ENCODE peak calls at places on chromosomes 4 and X, in nine cellular contexts. I, F, B, H, Z, K, L, E and C are unnamed samples.

GRCh38 chr4:40185830-40186664 is 10.8 kb upstream of the RHOH start:
- DNase-seq in I (no peak), F (no peak), B (peak), H (no peak), Z (peak), K (no peak), L (peak), E (no peak), C (peak)

GRCh38 chrX:150873616-150874015 is 24.9 kb downstream of the CD99L2 start:
- DNase-seq in I (no peak), F (no peak), B (no peak), H (peak), Z (peak), K (peak), L (no peak), E (no peak), C (no peak)

GRCh38 chr4:8738471-8738931 is 133.1 kb downstream of the HMX1 start:
- DNase-seq in I (peak), F (peak), B (no peak), H (no peak), Z (no peak), K (no peak), L (no peak), E (no peak), C (no peak)

GRCh38 chrX:19658030-19658429 is 142.7 kb upstream of the MAP3K15 start:
- DNase-seq in I (no peak), F (no peak), B (peak), H (no peak), Z (no peak), K (no peak), L (no peak), E (no peak), C (no peak)

GRCh38 chr4:6333301-6334202 is 63.9 kb downstream of the WFS1 start:
- DNase-seq in I (no peak), F (no peak), B (no peak), H (no peak), Z (peak), K (peak), L (peak), E (no peak), C (peak)

GRCh38 chr4:67393699-67394281 is 151.5 kb downstream of the CENPC start:
- DNase-seq in I (no peak), F (no peak), B (peak), H (no peak), Z (peak), K (peak), L (peak), E (peak), C (peak)

GRCh38 chr4:75561789-75562188 is 5.9 kb downstream of the ODAPH start:
- DNase-seq in I (no peak), F (no peak), B (no peak), H (no peak), Z (no peak), K (peak), L (no peak), E (no peak), C (no peak)

GRCh38 chr4:123974419-123975105 is 578.0 kb downstream of the SPRY1 start:
- DNase-seq in I (no peak), F (no peak), B (no peak), H (no peak), Z (peak), K (no peak), L (no peak), E (no peak), C (no peak)

GRCh38 chr4:185587444-185588161 is 52.3 kb upstream of the PDLIM3 start:
- DNase-seq in I (no peak), F (no peak), B (no peak), H (no peak), Z (no peak), K (peak), L (peak), E (no peak), C (peak)

GRCh38 chr4:27929141-27929540 is 1068.5 kb downstream of the STIM2 start:
- DNase-seq in I (no peak), F (no peak), B (no peak), H (no peak), Z (no peak), K (no peak), L (no peak), E (no peak), C (no peak)

GRCh38 chr4:17013382-17014006 is 115.0 kb upstream of the LDB2 start:
- DNase-seq in I (no peak), F (no peak), B (peak), H (no peak), Z (peak), K (peak), L (no peak), E (no peak), C (no peak)

GRCh38 chrX:74242050-74242449 is 61.9 kb upstream of the ZCCHC13 start:
- DNase-seq in I (no peak), F (no peak), B (peak), H (no peak), Z (peak), K (peak), L (no peak), E (no peak), C (no peak)

GRCh38 chrX:78753571-78753970 is 6.1 kb downstream of the LPAR4 start:
- DNase-seq in I (no peak), F (no peak), B (no peak), H (no peak), Z (no peak), K (no peak), L (no peak), E (no peak), C (no peak)

GRCh38 chr4:121050251-121050650 is 22.1 kb downstream of the NDNF start:
- DNase-seq in I (no peak), F (no peak), B (no peak), H (no peak), Z (peak), K (peak), L (peak), E (no peak), C (no peak)

GRCh38 chr4:114312349-114312748 is 286.3 kb upstream of the UGT8 start:
- DNase-seq in I (no peak), F (no peak), B (no peak), H (no peak), Z (no peak), K (no peak), L (no peak), E (no peak), C (no peak)

GRCh38 chrX:44946771-44947170 is 73.8 kb downstream of the KDM6A start:
- DNase-seq in I (no peak), F (no peak), B (no peak), H (no peak), Z (peak), K (peak), L (no peak), E (no peak), C (no peak)

GRCh38 chr4:122775987-122776836 is 43.7 kb downstream of the BBS12 start:
- DNase-seq in I (no peak), F (no peak), B (no peak), H (no peak), Z (no peak), K (no peak), L (no peak), E (no peak), C (no peak)

GRCh38 chr4:99059550-99059949 is 29.0 kb downstream of the ADH5 start:
- DNase-seq in I (no peak), F (no peak), B (no peak), H (no peak), Z (no peak), K (no peak), L (no peak), E (no peak), C (no peak)

GRCh38 chrX:119417842-119418241 is 18.7 kb downstream of the SLC25A43 start:
- DNase-seq in I (no peak), F (no peak), B (peak), H (no peak), Z (no peak), K (peak), L (peak), E (no peak), C (no peak)

GRCh38 chr4:158636619-158637018 is 35.1 kb downstream of the C4orf46 start:
- DNase-seq in I (no peak), F (no peak), B (no peak), H (no peak), Z (no peak), K (no peak), L (no peak), E (no peak), C (no peak)

GRCh38 chrX:120697053-120697452 is 67.2 kb upstream of the C1GALT1C1 start:
- DNase-seq in I (no peak), F (no peak), B (no peak), H (no peak), Z (no peak), K (no peak), L (peak), E (no peak), C (peak)

GRCh38 chr4:3335982-3336381 is 43.2 kb downstream of the RGS12 start:
- DNase-seq in I (no peak), F (no peak), B (no peak), H (no peak), Z (no peak), K (no peak), L (no peak), E (no peak), C (no peak)

GRCh38 chr4:25085621-25086020 is 54.9 kb upstream of the LGI2 start:
- DNase-seq in I (no peak), F (no peak), B (no peak), H (peak), Z (no peak), K (no peak), L (no peak), E (no peak), C (no peak)

GRCh38 chrX:114584434-114584943 is 603 bp downstream of the HTR2C start:
- DNase-seq in I (no peak), F (no peak), B (no peak), H (no peak), Z (no peak), K (no peak), L (no peak), E (no peak), C (no peak)

GRCh38 chr4:81366786-81367185 is 104.9 kb downstream of the RASGEF1B start:
- DNase-seq in I (no peak), F (no peak), B (no peak), H (no peak), Z (peak), K (no peak), L (no peak), E (no peak), C (no peak)

GRCh38 chr4:81375745-81376144 is 96.0 kb downstream of the RASGEF1B start:
- DNase-seq in I (no peak), F (no peak), B (no peak), H (no peak), Z (no peak), K (no peak), L (peak), E (no peak), C (no peak)

DNA sequence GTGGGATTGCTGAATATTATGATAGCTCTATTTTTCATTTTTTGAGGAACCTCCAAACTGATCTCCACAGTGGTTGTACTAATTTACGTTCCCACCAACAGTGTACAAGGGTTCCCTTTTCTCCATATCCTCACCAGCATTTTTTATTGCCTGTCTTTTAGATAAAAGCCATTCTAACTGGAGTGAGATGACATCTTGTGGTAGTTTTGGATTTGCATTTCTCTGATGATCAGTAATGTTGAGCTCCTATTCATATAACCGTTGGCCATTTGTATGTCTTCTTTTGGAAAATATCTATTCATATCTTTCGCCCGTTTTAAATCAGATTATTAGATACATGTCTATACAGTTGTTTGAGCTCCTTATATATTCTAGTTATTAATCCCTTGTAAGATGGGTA is 101.8 kb downstream of the RASGEF1B start:
- DNase-seq in I (no peak), F (no peak), B (no peak), H (no peak), Z (no peak), K (peak), L (no peak), E (no peak), C (no peak)
- TF ChIP-seq CTCF in I (no peak), F (no peak), B (no peak), H (no peak), Z (no peak), K (no peak), L (peak), E (peak), C (no peak)

GRCh38 chr4:147843162-147843561 is 111.3 kb downstream of the ARHGAP10 start:
- DNase-seq in I (no peak), F (no peak), B (no peak), H (no peak), Z (no peak), K (no peak), L (peak), E (no peak), C (peak)
- TF ChIP-seq CTCF in I (no peak), F (no peak), B (peak), H (peak), Z (no peak), K (peak), L (peak), E (no peak), C (peak)

DNA sequence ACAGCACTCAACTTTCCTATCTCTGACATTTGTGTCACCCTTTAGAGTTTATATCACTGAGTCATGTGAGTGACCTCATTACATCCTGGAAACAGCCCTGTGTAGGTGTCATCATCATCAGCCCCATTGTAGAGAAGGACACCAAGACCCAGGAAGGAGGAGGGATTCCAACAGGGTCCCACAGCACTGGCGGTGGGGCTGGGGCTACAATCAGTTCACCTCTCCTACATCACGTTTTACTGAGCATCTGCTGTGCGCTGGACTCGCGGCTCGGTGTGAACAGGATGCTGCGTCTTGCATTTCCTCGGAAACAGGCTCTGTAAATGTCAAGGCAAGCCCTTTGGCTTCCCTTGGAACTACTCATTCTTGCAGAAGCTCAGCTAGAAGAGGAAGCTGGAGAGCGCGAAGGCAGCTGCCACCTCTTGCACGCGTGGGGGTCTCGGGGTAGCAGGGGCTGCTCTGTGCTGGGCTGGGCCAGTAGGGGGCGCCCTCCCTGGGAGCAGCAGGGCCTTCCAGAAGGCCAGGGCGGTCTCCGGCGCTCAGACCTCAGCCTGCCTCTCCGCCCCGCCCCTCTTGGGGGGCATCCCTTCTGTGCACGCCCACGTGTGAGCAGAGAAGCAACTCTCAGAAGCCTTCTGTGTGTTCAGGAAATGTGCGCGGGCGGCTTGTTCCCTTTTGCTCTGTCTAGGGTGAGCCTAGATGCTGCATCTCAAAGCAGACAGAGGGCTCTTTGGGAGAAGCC is 29.0 kb downstream of the REELD1 start:
- DNase-seq in I (peak), F (peak), B (peak), H (peak), Z (no peak), K (no peak), L (peak), E (no peak), C (peak)
- TF ChIP-seq CTCF in I (peak), F (peak), B (peak), H (peak), Z (peak), K (peak), L (peak), E (peak), C (peak)

DNA sequence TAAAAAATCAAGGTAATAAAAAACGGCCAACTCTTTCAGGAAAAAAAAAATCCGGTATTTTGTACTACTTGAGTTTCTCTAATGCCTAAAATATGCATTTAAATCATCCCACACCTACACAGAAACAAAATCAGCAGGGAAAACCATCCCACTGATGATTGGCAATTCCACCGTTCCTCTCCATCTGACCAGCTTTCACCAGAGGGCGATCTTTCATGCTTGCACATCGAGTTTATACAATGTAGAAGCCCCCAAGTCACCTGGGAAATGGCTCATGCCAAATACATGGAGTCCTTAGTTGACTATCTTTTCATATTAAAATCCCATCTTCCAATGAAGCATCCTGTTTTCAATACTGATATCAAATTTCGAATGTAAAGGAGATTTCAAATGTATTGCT is 69.2 kb downstream of the PTCHD1 start:
- DNase-seq in I (no peak), F (no peak), B (no peak), H (no peak), Z (no peak), K (peak), L (peak), E (no peak), C (no peak)
- TF ChIP-seq CTCF in I (no peak), F (no peak), B (no peak), H (no peak), Z (no peak), K (peak), L (peak), E (no peak), C (peak)

GRCh38 chrX:13651150-13651549 is 1.8 kb upstream of the TCEANC start:
- DNase-seq in I (no peak), F (no peak), B (no peak), H (no peak), Z (peak), K (no peak), L (no peak), E (no peak), C (no peak)
- TF ChIP-seq CTCF in I (no peak), F (no peak), B (no peak), H (no peak), Z (no peak), K (no peak), L (no peak), E (no peak), C (no peak)

GRCh38 chr4:154616731-154617130 is 4.3 kb upstream of the FGG start:
- DNase-seq in I (no peak), F (no peak), B (no peak), H (no peak), Z (no peak), K (peak), L (peak), E (no peak), C (peak)

GRCh38 chr4:154612472-154613414 is at the start of gene FGG:
- DNase-seq in I (no peak), F (no peak), B (no peak), H (no peak), Z (no peak), K (peak), L (no peak), E (no peak), C (no peak)

GRCh38 chr4:154614306-154614705 is 1.9 kb upstream of the FGG start:
- DNase-seq in I (no peak), F (no peak), B (no peak), H (no peak), Z (no peak), K (no peak), L (no peak), E (no peak), C (no peak)

GRCh38 chr4:154616287-154616686 is 3.8 kb upstream of the FGG start:
- DNase-seq in I (no peak), F (no peak), B (no peak), H (no peak), Z (no peak), K (no peak), L (no peak), E (no peak), C (no peak)

DNA sequence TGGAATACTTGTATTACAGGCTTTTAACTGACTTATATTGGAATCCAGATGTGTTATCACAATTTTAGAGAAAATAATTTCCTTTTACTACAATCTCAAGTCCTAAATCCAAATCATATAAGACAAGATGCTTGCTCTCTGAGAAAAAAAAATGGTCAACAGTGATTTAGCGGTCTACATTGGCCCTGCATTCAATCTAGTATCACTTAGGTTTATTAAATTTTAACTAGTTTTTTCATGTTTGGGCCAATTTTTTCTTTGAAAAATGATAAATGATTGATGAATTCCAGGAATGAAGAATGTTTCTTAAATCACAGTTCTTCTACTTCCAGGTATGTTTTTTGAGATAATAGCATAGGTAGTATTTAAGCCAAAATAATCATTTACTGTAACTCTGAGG is 2.8 kb upstream of the FGG start:
- DNase-seq in I (no peak), F (no peak), B (no peak), H (no peak), Z (no peak), K (no peak), L (no peak), E (no peak), C (no peak)
- TF ChIP-seq CTCF in I (no peak), F (no peak), B (no peak), H (no peak), Z (no peak), K (no peak), L (no peak), E (no peak), C (no peak)

DNA sequence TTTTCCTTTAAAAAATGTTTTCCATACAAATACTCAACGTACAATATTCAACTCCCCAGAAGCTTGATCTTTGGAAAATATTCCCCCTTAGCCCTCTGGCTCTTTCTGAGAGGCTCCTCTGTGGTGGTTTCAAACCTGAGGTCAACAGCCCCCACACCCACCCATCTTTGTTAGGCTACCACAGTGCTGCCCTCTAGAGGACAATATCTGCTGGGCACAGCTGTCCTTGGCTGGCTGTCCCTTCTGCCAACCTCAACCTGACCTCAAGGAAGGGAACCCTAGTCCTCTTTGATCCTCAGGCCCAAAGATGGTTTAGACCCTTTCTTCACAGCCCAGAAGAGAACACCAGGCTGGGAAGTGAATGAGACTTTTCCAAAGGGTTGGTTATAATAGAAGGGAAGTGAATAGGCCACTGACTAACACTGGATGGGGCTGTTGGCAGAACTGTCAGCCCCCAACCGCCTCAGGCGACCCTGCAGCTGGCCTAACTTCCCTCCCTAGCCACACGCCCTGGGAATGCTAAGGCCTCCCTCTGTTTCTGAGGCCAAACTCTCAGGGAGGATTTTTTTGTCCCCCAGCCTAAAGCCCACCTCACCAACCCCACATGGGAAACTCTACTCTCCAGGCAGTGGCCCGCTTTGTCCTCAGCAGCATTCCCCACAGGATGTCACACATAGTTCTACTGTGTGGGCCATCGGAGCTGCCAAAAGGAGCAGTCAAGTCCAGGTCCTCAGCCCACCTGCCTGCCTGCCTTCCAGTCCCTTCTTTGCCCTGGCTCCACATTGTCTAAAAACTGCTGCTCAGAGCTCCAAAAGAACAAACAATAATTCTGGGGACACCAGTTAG is 34.3 kb downstream of the NYX start:
- DNase-seq in I (no peak), F (no peak), B (no peak), H (no peak), Z (peak), K (no peak), L (peak), E (no peak), C (peak)
- TF ChIP-seq CTCF in I (peak), F (no peak), B (peak), H (peak), Z (peak), K (peak), L (peak), E (no peak), C (peak)

GRCh38 chrX:136953867-136954787 is 73.6 kb upstream of the RBMX start:
- DNase-seq in I (peak), F (peak), B (peak), H (peak), Z (peak), K (peak), L (peak), E (peak), C (peak)
- TF ChIP-seq CTCF in I (peak), F (peak), B (peak), H (peak), Z (peak), K (peak), L (peak), E (peak), C (peak)

GRCh38 chr4:171650543-171650942 is 162.7 kb upstream of the GALNTL6 start:
- DNase-seq in I (no peak), F (no peak), B (no peak), H (no peak), Z (no peak), K (no peak), L (no peak), E (no peak), C (peak)
- TF ChIP-seq CTCF in I (no peak), F (no peak), B (no peak), H (no peak), Z (no peak), K (no peak), L (no peak), E (no peak), C (peak)

GRCh38 chr4:141703497-141703896 is 67.1 kb downstream of the IL15 start:
- DNase-seq in I (no peak), F (no peak), B (no peak), H (no peak), Z (peak), K (no peak), L (no peak), E (no peak), C (no peak)
- TF ChIP-seq CTCF in I (no peak), F (no peak), B (peak), H (no peak), Z (peak), K (peak), L (no peak), E (no peak), C (no peak)